ENCODE peak calls at places on chromosome X, in four cellular contexts. B is astrocyte, Z is mammary epithelial cell, T is K562. O is an unnamed sample. For H4K20me1, the result is how much of the 10 kb centered on the place peaks cover.

GRCh38 chrX:30939928-30940327 is 50.9 kb upstream of the TAB3 start:
- DNase-seq in T (no peak), Z (no peak), B (no peak), O (no peak)

GRCh38 chrX:130120321-130120731 is 10.0 kb upstream of the ELF4 start:
- DNase-seq in B (no peak), T (peak), Z (no peak), O (no peak)

GRCh38 chrX:53047228-53047627 is 1.4 kb upstream of the GPR173 start:
- DNase-seq in T (no peak), Z (no peak), B (no peak), O (peak)

GRCh38 chrX:123817288-123817894 is 42.5 kb upstream of the XIAP start:
- DNase-seq in T (no peak), B (no peak), Z (no peak), O (no peak)

GRCh38 chrX:23811135-23811781 is 28.3 kb downstream of the SAT1 start:
- DNase-seq in T (no peak), Z (peak), B (no peak), O (no peak)

GRCh38 chrX:71131510-71131909 is 13.1 kb downstream of the MED12 start:
- DNase-seq in T (peak), B (no peak), Z (no peak), O (no peak)

GRCh38 chrX:112664928-112665327 is 14.8 kb downstream of the LHFPL1 start:
- DNase-seq in B (no peak), T (no peak), Z (no peak), O (no peak)

GRCh38 chrX:149631293-149632165 is at the start of gene TMEM185A:
- DNase-seq in T (peak), B (peak), Z (peak), O (peak)

GRCh38 chrX:10634681-10635161 is 14.3 kb upstream of the MID1 start:
- DNase-seq in Z (peak), T (no peak), B (peak), O (peak)
- H3K9ac ChIP-seq in Z (peak), T (no peak), B (peak), O (no peak)

DNA sequence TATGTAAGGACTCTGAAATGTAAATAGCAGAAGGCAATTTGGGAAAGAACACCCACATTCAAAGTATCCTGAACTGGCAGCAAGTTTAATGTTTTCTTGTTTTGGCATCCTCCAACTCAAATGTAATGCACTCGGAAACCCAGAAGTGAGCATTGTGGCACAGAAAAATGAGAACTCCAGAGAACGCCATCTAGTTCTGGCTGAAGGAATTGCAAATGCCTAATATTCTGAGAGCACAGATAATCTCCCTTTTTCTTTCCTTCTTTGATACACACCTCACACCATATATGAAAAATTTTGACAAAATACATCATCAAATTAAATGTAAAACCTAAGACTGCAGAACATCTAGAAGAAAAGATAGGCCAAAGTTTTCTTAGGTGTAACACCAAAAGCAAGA is 52.1 kb downstream of the PWWP3B start:
- DNase-seq in Z (no peak), T (no peak), B (no peak), O (no peak)
- TF ChIP-seq CTCF in Z (peak), T (no peak), B (peak), O (no peak)

DNA sequence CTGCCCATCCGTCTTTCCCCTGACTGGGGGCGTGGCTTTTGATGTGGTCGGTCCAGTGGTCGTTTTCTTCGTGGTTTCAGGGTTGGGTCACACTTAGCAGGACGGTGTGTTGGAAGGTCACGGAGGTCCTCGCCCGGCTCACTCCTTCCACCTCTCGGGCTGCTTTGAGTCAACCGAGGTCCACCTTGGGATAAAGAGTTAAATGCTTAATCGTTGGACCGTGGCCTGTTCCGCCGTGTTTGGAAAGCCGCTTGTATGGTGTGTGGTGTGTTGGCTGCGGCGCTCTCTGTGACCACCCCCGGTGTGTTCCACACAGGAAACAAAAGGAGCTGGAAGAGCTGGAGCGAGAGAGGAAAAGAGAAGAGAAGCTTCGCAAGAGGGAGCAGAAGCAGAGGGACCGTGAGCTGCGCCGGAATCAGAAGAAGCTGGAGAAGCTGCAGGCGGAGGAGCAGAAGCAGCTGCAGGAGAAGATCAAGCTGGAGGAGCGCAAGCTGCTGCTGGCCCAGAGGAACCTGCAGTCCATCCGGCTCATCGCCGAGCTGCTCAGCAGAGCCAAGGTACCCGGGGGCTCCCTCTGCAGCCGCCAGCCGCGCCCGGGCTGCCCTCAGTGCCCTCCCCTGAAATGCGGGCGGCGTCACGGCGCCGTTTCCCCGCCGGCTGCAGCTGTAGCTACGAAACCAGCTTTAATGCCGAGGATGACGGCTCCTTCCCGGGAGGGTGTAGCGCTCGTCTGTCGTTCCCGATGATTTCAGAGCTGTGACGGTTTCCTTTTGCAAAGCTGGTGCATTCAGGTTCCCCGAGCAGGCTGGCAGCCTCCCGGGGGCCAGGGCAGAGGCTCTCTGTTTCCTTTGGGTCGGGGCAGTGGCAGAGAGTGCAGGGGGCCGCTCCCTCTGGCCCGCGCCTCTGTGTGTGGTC is 7.7 kb downstream of the AKAP17A start:
- DNase-seq in B (no peak), Z (no peak), T (no peak), O (no peak)
- H4K20me1 ChIP-seq in B (half or more), Z (under half), T (under half), O (under half)

DNA sequence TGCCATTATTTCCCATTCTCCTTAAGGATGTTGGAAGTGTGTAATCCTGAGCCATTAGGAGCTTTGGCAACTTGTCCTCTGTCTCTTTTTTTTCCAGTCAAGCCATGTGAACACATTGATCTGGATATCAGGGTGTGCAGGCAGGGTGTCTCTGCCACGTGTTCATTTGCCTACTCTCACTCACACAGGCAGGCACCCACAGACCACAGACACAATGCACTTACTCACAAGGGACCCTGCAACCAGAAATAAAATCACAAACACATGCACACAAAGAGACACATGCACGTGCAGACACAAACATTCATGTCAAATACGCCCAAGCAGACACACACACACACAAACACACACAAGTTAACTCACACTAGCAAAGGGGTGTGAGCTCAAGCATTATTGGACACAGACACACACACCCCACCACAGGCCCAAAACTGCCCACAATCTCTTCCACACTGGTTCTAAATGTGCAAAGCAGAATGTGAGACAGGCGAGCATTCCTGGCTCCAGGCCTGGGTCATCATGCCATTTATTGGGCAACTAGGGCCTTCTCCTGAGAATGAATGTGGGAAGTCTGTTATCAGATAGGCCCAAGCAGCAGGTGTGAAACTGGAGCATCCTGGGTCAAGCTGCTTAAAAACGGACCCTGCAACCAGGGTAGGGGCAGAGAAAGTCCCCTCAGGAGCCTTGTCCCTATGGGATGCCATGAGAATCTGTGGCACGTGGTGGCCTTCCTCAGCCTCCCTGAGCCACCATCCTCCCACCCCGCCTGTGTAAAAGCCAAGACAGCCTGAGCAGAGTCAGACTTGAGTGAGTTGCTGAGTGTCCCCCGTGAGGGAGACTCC is 63.4 kb downstream of the NBDY start:
- DNase-seq in T (no peak), Z (no peak), B (no peak), O (no peak)
- H3K9ac ChIP-seq in T (no peak), Z (no peak), B (no peak), O (no peak)

GRCh38 chrX:64186974-64187761 is 18.3 kb downstream of the AMER1 start:
- DNase-seq in Z (no peak), T (no peak), B (no peak), O (no peak)
- TF ChIP-seq CTCF in Z (no peak), T (no peak), B (no peak), O (no peak)

DNA sequence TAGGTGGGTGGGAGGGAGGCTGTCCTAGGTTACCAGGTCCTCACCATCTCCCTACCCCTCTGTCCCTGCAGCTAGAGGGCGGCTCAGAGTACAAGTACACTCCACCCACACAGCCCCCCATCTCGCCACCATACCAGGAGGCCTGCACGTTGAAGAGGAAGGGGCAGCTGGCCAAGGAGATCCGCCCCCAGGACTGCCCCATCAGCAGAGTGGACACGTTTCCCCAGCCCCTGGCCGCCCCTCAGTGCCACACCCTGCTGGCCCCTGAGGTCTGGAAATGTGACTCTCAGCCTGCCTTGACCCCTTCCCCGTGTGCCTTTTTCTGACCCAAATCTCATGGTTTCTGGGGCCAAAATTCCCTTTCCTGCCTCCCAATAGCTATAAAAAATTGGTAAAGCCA is 6.5 kb downstream of the FTSJ1 start:
- DNase-seq in B (no peak), T (no peak), Z (no peak), O (no peak)
- H4K20me1 ChIP-seq in B (under half), T (under half), Z (under half), O (under half)

GRCh38 chrX:118348186-118348810 is 2.4 kb downstream of the WDR44 start:
- DNase-seq in T (no peak), Z (no peak), B (no peak), O (no peak)
- H3K9ac ChIP-seq in T (no peak), Z (peak), B (peak), O (no peak)